ENCODE peak calls at places on chromosomes 13 and 19, in six cellular contexts. One of them, this sample, is unnamed.

GRCh38 chr19:33470040-33470330 is 51.6 kb downstream of the PEPD start:
- DNase-seq in H9: no peak
- DNase-seq in trophoblast cell: no peak
- DNase-seq in neuronal stem cell: no peak
- DNase-seq in IMR-90: no peak
- DNase-seq in mesenchymal stem cell: no peak
- DNase-seq in this sample: no peak

GRCh38 chr13:98504371-98504963 is 72.4 kb downstream of the STK24 start:
- DNase-seq in neuronal stem cell: no peak
- DNase-seq in IMR-90: no peak
- DNase-seq in mesenchymal stem cell: no peak
- DNase-seq in trophoblast cell: no peak
- DNase-seq in H9: no peak
- DNase-seq in this sample: no peak

GRCh38 chr19:35248310-35249145 is at the start of gene LSR:
- DNase-seq in neuronal stem cell: peak
- DNase-seq in trophoblast cell: peak
- DNase-seq in IMR-90: no peak
- DNase-seq in mesenchymal stem cell: no peak
- DNase-seq in H9: peak
- DNase-seq in this sample: peak

GRCh38 chr19:45137179-45137761 is 23.5 kb downstream of the NKPD1 start:
- DNase-seq in mesenchymal stem cell: no peak
- DNase-seq in neuronal stem cell: no peak
- DNase-seq in IMR-90: no peak
- DNase-seq in H9: no peak
- DNase-seq in trophoblast cell: no peak
- DNase-seq in this sample: no peak

GRCh38 chr13:65638572-65639168 is 1591.5 kb downstream of the PCDH9 start:
- DNase-seq in neuronal stem cell: peak
- DNase-seq in trophoblast cell: no peak
- DNase-seq in IMR-90: peak
- DNase-seq in H9: no peak
- DNase-seq in mesenchymal stem cell: peak
- DNase-seq in this sample: no peak

GRCh38 chr13:38866649-38867048 is 124.0 kb downstream of the STOML3 start:
- DNase-seq in mesenchymal stem cell: no peak
- DNase-seq in H9: no peak
- DNase-seq in trophoblast cell: no peak
- DNase-seq in neuronal stem cell: no peak
- DNase-seq in IMR-90: no peak
- DNase-seq in this sample: no peak

GRCh38 chr19:48999481-49000325 is 6.0 kb downstream of the RUVBL2 start:
- DNase-seq in IMR-90: peak
- DNase-seq in neuronal stem cell: peak
- DNase-seq in H9: peak
- DNase-seq in mesenchymal stem cell: peak
- DNase-seq in trophoblast cell: peak
- DNase-seq in this sample: peak

GRCh38 chr13:111061338-111062045 is 53.6 kb upstream of the ARHGEF7 start:
- DNase-seq in trophoblast cell: peak
- DNase-seq in H9: no peak
- DNase-seq in neuronal stem cell: no peak
- DNase-seq in mesenchymal stem cell: no peak
- DNase-seq in IMR-90: no peak
- DNase-seq in this sample: no peak

GRCh38 chr19:39110263-39110967 is 15.2 kb upstream of the PAK4 start:
- DNase-seq in trophoblast cell: no peak
- DNase-seq in mesenchymal stem cell: peak
- DNase-seq in H9: peak
- DNase-seq in IMR-90: no peak
- DNase-seq in neuronal stem cell: peak
- DNase-seq in this sample: peak

GRCh38 chr19:13817018-13817614 is 21.9 kb downstream of the ZSWIM4 start:
- DNase-seq in trophoblast cell: no peak
- DNase-seq in neuronal stem cell: no peak
- DNase-seq in mesenchymal stem cell: peak
- DNase-seq in IMR-90: no peak
- DNase-seq in H9: peak
- DNase-seq in this sample: peak

GRCh38 chr13:87684850-87685735 is 13.9 kb downstream of the SLITRK5 start:
- DNase-seq in H9: no peak
- DNase-seq in IMR-90: no peak
- DNase-seq in neuronal stem cell: no peak
- DNase-seq in mesenchymal stem cell: peak
- DNase-seq in trophoblast cell: no peak
- DNase-seq in this sample: no peak

GRCh38 chr19:20077791-20078463 is at the start of gene ZNF90:
- DNase-seq in trophoblast cell: peak
- DNase-seq in mesenchymal stem cell: peak
- DNase-seq in IMR-90: peak
- DNase-seq in H9: peak
- DNase-seq in neuronal stem cell: peak
- DNase-seq in this sample: peak

GRCh38 chr19:33416307-33417215 is 43.1 kb downstream of the CEBPG start:
- DNase-seq in neuronal stem cell: peak
- DNase-seq in mesenchymal stem cell: peak
- DNase-seq in IMR-90: peak
- DNase-seq in H9: peak
- DNase-seq in trophoblast cell: peak
- DNase-seq in this sample: peak

GRCh38 chr13:40272776-40273139 is 393.7 kb downstream of the FOXO1 start:
- DNase-seq in neuronal stem cell: no peak
- DNase-seq in mesenchymal stem cell: no peak
- DNase-seq in trophoblast cell: no peak
- DNase-seq in IMR-90: peak
- DNase-seq in H9: no peak
- DNase-seq in this sample: no peak

GRCh38 chr19:44777715-44778347 is at the start of gene CBLC:
- DNase-seq in H9: peak
- DNase-seq in mesenchymal stem cell: no peak
- DNase-seq in trophoblast cell: peak
- DNase-seq in neuronal stem cell: no peak
- DNase-seq in IMR-90: no peak
- DNase-seq in this sample: peak

GRCh38 chr13:106548064-106548696 is 12.7 kb upstream of the EFNB2 start:
- DNase-seq in mesenchymal stem cell: peak
- DNase-seq in neuronal stem cell: no peak
- DNase-seq in trophoblast cell: no peak
- DNase-seq in IMR-90: peak
- DNase-seq in H9: no peak
- DNase-seq in this sample: no peak

GRCh38 chr19:44891016-44891882 is at the start of gene TOMM40:
- DNase-seq in mesenchymal stem cell: peak
- DNase-seq in IMR-90: peak
- DNase-seq in H9: no peak
- DNase-seq in trophoblast cell: no peak
- DNase-seq in neuronal stem cell: no peak
- DNase-seq in this sample: no peak

GRCh38 chr19:38781058-38781457 is 7.7 kb upstream of the LGALS7 start:
- DNase-seq in IMR-90: no peak
- DNase-seq in mesenchymal stem cell: no peak
- DNase-seq in neuronal stem cell: no peak
- DNase-seq in H9: no peak
- DNase-seq in trophoblast cell: no peak
- DNase-seq in this sample: no peak

GRCh38 chr19:48330012-48330681 is 4.8 kb downstream of the EMP3 start:
- DNase-seq in IMR-90: no peak
- DNase-seq in mesenchymal stem cell: peak
- DNase-seq in trophoblast cell: peak
- DNase-seq in neuronal stem cell: peak
- DNase-seq in H9: peak
- DNase-seq in this sample: no peak

GRCh38 chr13:31282741-31283455 is 83.1 kb downstream of the B3GLCT start:
- DNase-seq in H9: no peak
- DNase-seq in neuronal stem cell: no peak
- DNase-seq in mesenchymal stem cell: peak
- DNase-seq in IMR-90: no peak
- DNase-seq in trophoblast cell: no peak
- DNase-seq in this sample: no peak

GRCh38 chr13:73898276-73898675 is 235.9 kb downstream of the KLF12 start:
- DNase-seq in H9: no peak
- DNase-seq in IMR-90: no peak
- DNase-seq in mesenchymal stem cell: peak
- DNase-seq in trophoblast cell: no peak
- DNase-seq in neuronal stem cell: no peak
- DNase-seq in this sample: no peak

GRCh38 chr19:11587302-11587972 is 9.8 kb upstream of the ZNF627 start:
- DNase-seq in IMR-90: peak
- DNase-seq in trophoblast cell: peak
- DNase-seq in mesenchymal stem cell: peak
- DNase-seq in H9: peak
- DNase-seq in neuronal stem cell: peak
- DNase-seq in this sample: peak

GRCh38 chr19:51407631-51408131 is 9.8 kb downstream of the SIGLEC10 start:
- DNase-seq in H9: peak
- DNase-seq in neuronal stem cell: no peak
- DNase-seq in IMR-90: peak
- DNase-seq in trophoblast cell: no peak
- DNase-seq in mesenchymal stem cell: peak
- DNase-seq in this sample: no peak

GRCh38 chr13:91211548-91211947 is 135.9 kb upstream of the MIR17HG start:
- DNase-seq in mesenchymal stem cell: peak
- DNase-seq in H9: no peak
- DNase-seq in IMR-90: no peak
- DNase-seq in trophoblast cell: peak
- DNase-seq in neuronal stem cell: no peak
- DNase-seq in this sample: no peak

GRCh38 chr13:73715114-73715909 is 418.9 kb downstream of the KLF12 start:
- DNase-seq in mesenchymal stem cell: no peak
- DNase-seq in trophoblast cell: no peak
- DNase-seq in neuronal stem cell: no peak
- DNase-seq in IMR-90: no peak
- DNase-seq in H9: no peak
- DNase-seq in this sample: no peak

GRCh38 chr19:53553865-53554791 is 16.2 kb downstream of the ZNF331 start:
- DNase-seq in IMR-90: peak
- DNase-seq in neuronal stem cell: no peak
- DNase-seq in trophoblast cell: peak
- DNase-seq in H9: no peak
- DNase-seq in mesenchymal stem cell: no peak
- DNase-seq in this sample: no peak

DNA sequence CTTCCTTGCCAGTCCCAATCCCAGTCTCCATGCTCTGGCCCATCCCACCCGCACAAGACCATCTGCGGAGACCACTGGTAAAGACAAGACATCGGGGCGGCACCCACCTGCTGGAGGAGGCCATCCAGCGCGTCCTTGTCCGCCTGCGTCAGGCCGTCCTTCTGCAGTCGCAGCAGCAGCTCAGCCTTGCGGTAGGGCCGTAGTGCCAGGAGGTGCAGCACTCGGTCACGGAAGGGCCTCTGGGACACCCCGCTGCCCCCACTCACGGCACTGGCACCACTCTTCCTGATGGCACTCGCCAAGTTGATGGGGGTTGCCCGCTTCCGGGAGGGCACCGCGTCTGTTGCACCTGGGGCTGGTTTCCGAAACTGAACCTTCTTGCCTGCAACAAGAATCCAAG is 23.5 kb upstream of the ISYNA1 start:
- DNase-seq in neuronal stem cell: no peak
- DNase-seq in mesenchymal stem cell: no peak
- DNase-seq in trophoblast cell: no peak
- DNase-seq in IMR-90: no peak
- DNase-seq in H9: no peak
- DNase-seq in this sample: no peak
- H4K91ac ChIP-seq in neuronal stem cell: no peak
- H4K91ac ChIP-seq in mesenchymal stem cell: peak
- H4K91ac ChIP-seq in trophoblast cell: peak
- H4K91ac ChIP-seq in IMR-90: no peak
- H4K91ac ChIP-seq in H9: no peak
- H4K91ac ChIP-seq in this sample: no peak

GRCh38 chr19:30079200-30079599 is 137.2 kb downstream of the URI1 start:
- DNase-seq in H9: no peak
- DNase-seq in IMR-90: no peak
- DNase-seq in trophoblast cell: no peak
- DNase-seq in mesenchymal stem cell: no peak
- DNase-seq in neuronal stem cell: no peak
- DNase-seq in this sample: no peak
- H4K91ac ChIP-seq in H9: no peak
- H4K91ac ChIP-seq in IMR-90: no peak
- H4K91ac ChIP-seq in trophoblast cell: no peak
- H4K91ac ChIP-seq in mesenchymal stem cell: no peak
- H4K91ac ChIP-seq in neuronal stem cell: no peak
- H4K91ac ChIP-seq in this sample: no peak

GRCh38 chr13:46347277-46347676 is 39.8 kb downstream of the RUBCNL start:
- DNase-seq in trophoblast cell: no peak
- DNase-seq in neuronal stem cell: no peak
- DNase-seq in IMR-90: no peak
- DNase-seq in H9: no peak
- DNase-seq in mesenchymal stem cell: no peak
- DNase-seq in this sample: no peak
- H4K91ac ChIP-seq in trophoblast cell: no peak
- H4K91ac ChIP-seq in neuronal stem cell: no peak
- H4K91ac ChIP-seq in IMR-90: no peak
- H4K91ac ChIP-seq in H9: no peak
- H4K91ac ChIP-seq in mesenchymal stem cell: no peak
- H4K91ac ChIP-seq in this sample: no peak

GRCh38 chr19:55526216-55527196 is 10.4 kb downstream of the SBK2 start:
- DNase-seq in IMR-90: peak
- DNase-seq in trophoblast cell: no peak
- DNase-seq in neuronal stem cell: no peak
- DNase-seq in H9: no peak
- DNase-seq in mesenchymal stem cell: peak
- DNase-seq in this sample: no peak

GRCh38 chr19:55527197-55528029 is 9.5 kb downstream of the SBK2 start:
- DNase-seq in IMR-90: no peak
- DNase-seq in mesenchymal stem cell: no peak
- DNase-seq in trophoblast cell: no peak
- DNase-seq in neuronal stem cell: no peak
- DNase-seq in H9: no peak
- DNase-seq in this sample: no peak

GRCh38 chr19:55528030-55528801 is 8.7 kb downstream of the SBK2 start:
- DNase-seq in H9: no peak
- DNase-seq in mesenchymal stem cell: no peak
- DNase-seq in IMR-90: peak
- DNase-seq in trophoblast cell: no peak
- DNase-seq in neuronal stem cell: no peak
- DNase-seq in this sample: no peak

GRCh38 chr19:55530996-55531395 is 5.9 kb downstream of the SBK2 start:
- DNase-seq in mesenchymal stem cell: no peak
- DNase-seq in IMR-90: no peak
- DNase-seq in trophoblast cell: no peak
- DNase-seq in neuronal stem cell: no peak
- DNase-seq in H9: no peak
- DNase-seq in this sample: no peak

DNA sequence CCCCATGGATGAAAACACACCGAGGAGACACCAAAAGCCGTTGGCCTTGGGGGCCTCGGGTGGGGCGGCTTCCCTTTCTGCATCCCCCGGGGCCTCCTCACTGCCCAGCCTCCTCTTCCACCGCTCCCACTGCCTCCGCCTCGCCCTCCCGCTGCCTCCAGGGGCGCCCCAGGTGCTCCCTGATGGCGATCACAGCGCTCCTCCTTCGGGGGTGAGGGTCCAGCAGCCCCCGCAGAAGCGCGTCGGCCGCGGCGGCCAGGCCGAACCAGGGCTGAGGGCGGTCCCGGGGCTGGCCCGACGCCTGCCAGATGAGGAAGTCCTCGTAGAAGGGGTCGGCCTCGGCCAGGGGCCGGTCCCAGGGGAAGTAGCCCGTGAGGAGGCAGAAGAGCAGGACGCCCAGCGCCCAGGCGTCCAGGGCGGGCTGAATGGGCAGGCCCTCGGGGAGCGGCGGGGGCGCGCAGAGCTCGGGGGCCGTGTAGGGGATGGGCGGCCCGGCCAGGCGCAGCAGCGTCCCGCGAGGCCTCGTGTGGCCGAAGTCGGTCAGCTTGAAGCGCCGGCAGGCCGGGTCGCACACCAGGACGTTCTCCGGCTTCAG is 7.2 kb downstream of the SBK2 start:
- DNase-seq in trophoblast cell: no peak
- DNase-seq in H9: no peak
- DNase-seq in neuronal stem cell: no peak
- DNase-seq in mesenchymal stem cell: no peak
- DNase-seq in IMR-90: no peak
- DNase-seq in this sample: no peak
- H4K91ac ChIP-seq in trophoblast cell: no peak
- H4K91ac ChIP-seq in H9: no peak
- H4K91ac ChIP-seq in neuronal stem cell: no peak
- H4K91ac ChIP-seq in mesenchymal stem cell: no peak
- H4K91ac ChIP-seq in IMR-90: no peak
- H4K91ac ChIP-seq in this sample: no peak